ENCODE peak calls at places on chromosomes 5 and 9, in nine cellular contexts. One of them, this sample, is unnamed.

GRCh38 chr5:139690385-139691274 is 42.5 kb downstream of the CXXC5 start:
- ATAC-seq in upper lobe of right lung: no peak
- ATAC-seq in left lung: peak; percentile 5
- ATAC-seq in upper lobe of left lung: peak; percentile 2
- ATAC-seq in PC-3: peak; percentile 27
- ATAC-seq in heart right ventricle: peak; percentile 1
- ATAC-seq in right lobe of liver: no peak
- ATAC-seq in heart left ventricle: peak; percentile 40
- ATAC-seq in right cardiac atrium: peak; percentile 46
- ATAC-seq in this sample: peak; percentile 14

GRCh38 chr5:91329273-91329672 is 53.8 kb downstream of the ARRDC3 start:
- ATAC-seq in upper lobe of right lung: no peak
- ATAC-seq in left lung: no peak
- ATAC-seq in upper lobe of left lung: no peak
- ATAC-seq in PC-3: no peak
- ATAC-seq in heart right ventricle: no peak
- ATAC-seq in right lobe of liver: no peak
- ATAC-seq in heart left ventricle: no peak
- ATAC-seq in right cardiac atrium: no peak
- ATAC-seq in this sample: no peak

GRCh38 chr9:115517335-115518075 is 399.5 kb upstream of the TNC start:
- ATAC-seq in upper lobe of right lung: no peak
- ATAC-seq in left lung: no peak
- ATAC-seq in upper lobe of left lung: no peak
- ATAC-seq in PC-3: no peak
- ATAC-seq in heart right ventricle: no peak
- ATAC-seq in right lobe of liver: no peak
- ATAC-seq in heart left ventricle: no peak
- ATAC-seq in right cardiac atrium: no peak
- ATAC-seq in this sample: no peak

GRCh38 chr5:61866930-61867329 is 439.1 kb upstream of the KIF2A start:
- ATAC-seq in upper lobe of right lung: peak; percentile 19
- ATAC-seq in left lung: peak; percentile 44
- ATAC-seq in upper lobe of left lung: peak; percentile 84
- ATAC-seq in PC-3: peak; percentile 31
- ATAC-seq in heart right ventricle: no peak
- ATAC-seq in right lobe of liver: no peak
- ATAC-seq in heart left ventricle: no peak
- ATAC-seq in right cardiac atrium: no peak
- ATAC-seq in this sample: no peak

GRCh38 chr5:168291281-168291960 is at the start of gene WWC1:
- ATAC-seq in upper lobe of right lung: peak; percentile 92
- ATAC-seq in left lung: peak; percentile 81
- ATAC-seq in upper lobe of left lung: peak; percentile 71
- ATAC-seq in PC-3: peak; percentile 68
- ATAC-seq in heart right ventricle: peak; percentile 50
- ATAC-seq in right lobe of liver: peak; percentile 86
- ATAC-seq in heart left ventricle: peak; percentile 18
- ATAC-seq in right cardiac atrium: peak; percentile 78
- ATAC-seq in this sample: peak; percentile 29

GRCh38 chr9:134024828-134025605 is at the start of gene BRD3OS:
- ATAC-seq in upper lobe of right lung: peak; percentile 99
- ATAC-seq in left lung: peak; percentile 97
- ATAC-seq in upper lobe of left lung: peak; percentile 98
- ATAC-seq in PC-3: peak; percentile 86
- ATAC-seq in heart right ventricle: peak; percentile 96
- ATAC-seq in right lobe of liver: peak; percentile 95
- ATAC-seq in heart left ventricle: peak; percentile 98
- ATAC-seq in right cardiac atrium: peak; percentile 96
- ATAC-seq in this sample: peak; percentile 92

GRCh38 chr5:154146409-154146808 is 44.1 kb upstream of the GALNT10 start:
- ATAC-seq in upper lobe of right lung: no peak
- ATAC-seq in left lung: no peak
- ATAC-seq in upper lobe of left lung: no peak
- ATAC-seq in PC-3: no peak
- ATAC-seq in heart right ventricle: peak; percentile 88
- ATAC-seq in right lobe of liver: no peak
- ATAC-seq in heart left ventricle: peak; percentile 91
- ATAC-seq in right cardiac atrium: peak; percentile 86
- ATAC-seq in this sample: no peak

GRCh38 chr9:20030671-20031070 is 241.8 kb upstream of the SLC24A2 start:
- ATAC-seq in upper lobe of right lung: no peak
- ATAC-seq in left lung: no peak
- ATAC-seq in upper lobe of left lung: no peak
- ATAC-seq in PC-3: no peak
- ATAC-seq in heart right ventricle: no peak
- ATAC-seq in right lobe of liver: no peak
- ATAC-seq in heart left ventricle: no peak
- ATAC-seq in right cardiac atrium: no peak
- ATAC-seq in this sample: no peak

GRCh38 chr9:84697494-84698114 is 28.1 kb downstream of the NTRK2 start:
- ATAC-seq in upper lobe of right lung: peak; percentile 92
- ATAC-seq in left lung: peak; percentile 97
- ATAC-seq in upper lobe of left lung: peak; percentile 83
- ATAC-seq in PC-3: no peak
- ATAC-seq in heart right ventricle: peak; percentile 74
- ATAC-seq in right lobe of liver: peak; percentile 67
- ATAC-seq in heart left ventricle: peak; percentile 86
- ATAC-seq in right cardiac atrium: peak; percentile 80
- ATAC-seq in this sample: peak; percentile 67

GRCh38 chr9:109320734-109321448 is at the start of gene EPB41L4B:
- ATAC-seq in upper lobe of right lung: peak; percentile 91
- ATAC-seq in left lung: peak; percentile 88
- ATAC-seq in upper lobe of left lung: peak; percentile 86
- ATAC-seq in PC-3: peak; percentile 45
- ATAC-seq in heart right ventricle: peak; percentile 92
- ATAC-seq in right lobe of liver: peak; percentile 86
- ATAC-seq in heart left ventricle: peak; percentile 87
- ATAC-seq in right cardiac atrium: peak; percentile 81
- ATAC-seq in this sample: peak; percentile 91

GRCh38 chr5:97838214-97838613 is 655.2 kb upstream of the RIOK2 start:
- ATAC-seq in upper lobe of right lung: no peak
- ATAC-seq in left lung: peak; percentile 56
- ATAC-seq in upper lobe of left lung: peak; percentile 86
- ATAC-seq in PC-3: peak; percentile 81
- ATAC-seq in heart right ventricle: peak; percentile 50
- ATAC-seq in right lobe of liver: no peak
- ATAC-seq in heart left ventricle: peak; percentile 92
- ATAC-seq in right cardiac atrium: peak; percentile 79
- ATAC-seq in this sample: peak; percentile 63

GRCh38 chr5:109653840-109654239 is 35.9 kb upstream of the MAN2A1 start:
- ATAC-seq in upper lobe of right lung: no peak
- ATAC-seq in left lung: no peak
- ATAC-seq in upper lobe of left lung: no peak
- ATAC-seq in PC-3: no peak
- ATAC-seq in heart right ventricle: no peak
- ATAC-seq in right lobe of liver: peak; percentile 37
- ATAC-seq in heart left ventricle: no peak
- ATAC-seq in right cardiac atrium: no peak
- ATAC-seq in this sample: no peak

GRCh38 chr5:84086517-84086916 is 298.2 kb downstream of the EDIL3 start:
- ATAC-seq in upper lobe of right lung: no peak
- ATAC-seq in left lung: no peak
- ATAC-seq in upper lobe of left lung: no peak
- ATAC-seq in PC-3: peak; percentile 18
- ATAC-seq in heart right ventricle: no peak
- ATAC-seq in right lobe of liver: no peak
- ATAC-seq in heart left ventricle: no peak
- ATAC-seq in right cardiac atrium: no peak
- ATAC-seq in this sample: no peak

GRCh38 chr9:83628540-83628939 is 5.6 kb downstream of the IDNK start:
- ATAC-seq in upper lobe of right lung: no peak
- ATAC-seq in left lung: no peak
- ATAC-seq in upper lobe of left lung: no peak
- ATAC-seq in PC-3: no peak
- ATAC-seq in heart right ventricle: no peak
- ATAC-seq in right lobe of liver: no peak
- ATAC-seq in heart left ventricle: no peak
- ATAC-seq in right cardiac atrium: no peak
- ATAC-seq in this sample: no peak

GRCh38 chr9:88952976-88953375 is 38.3 kb upstream of the S1PR3 start:
- ATAC-seq in upper lobe of right lung: no peak
- ATAC-seq in left lung: no peak
- ATAC-seq in upper lobe of left lung: peak; percentile 19
- ATAC-seq in PC-3: no peak
- ATAC-seq in heart right ventricle: no peak
- ATAC-seq in right lobe of liver: no peak
- ATAC-seq in heart left ventricle: no peak
- ATAC-seq in right cardiac atrium: no peak
- ATAC-seq in this sample: no peak

GRCh38 chr9:92402359-92402758 is 2.0 kb downstream of the OGN start:
- ATAC-seq in upper lobe of right lung: no peak
- ATAC-seq in left lung: no peak
- ATAC-seq in upper lobe of left lung: no peak
- ATAC-seq in PC-3: no peak
- ATAC-seq in heart right ventricle: no peak
- ATAC-seq in right lobe of liver: no peak
- ATAC-seq in heart left ventricle: no peak
- ATAC-seq in right cardiac atrium: no peak
- ATAC-seq in this sample: no peak

GRCh38 chr9:126564128-126564527 is 49.6 kb upstream of the LMX1B start:
- ATAC-seq in upper lobe of right lung: peak; percentile 32
- ATAC-seq in left lung: no peak
- ATAC-seq in upper lobe of left lung: no peak
- ATAC-seq in PC-3: no peak
- ATAC-seq in heart right ventricle: peak; percentile 55
- ATAC-seq in right lobe of liver: no peak
- ATAC-seq in heart left ventricle: peak; percentile 24
- ATAC-seq in right cardiac atrium: peak; percentile 29
- ATAC-seq in this sample: no peak

GRCh38 chr9:68416891-68417570 is 60.6 kb downstream of the PGM5 start:
- ATAC-seq in upper lobe of right lung: peak; percentile 49
- ATAC-seq in left lung: no peak
- ATAC-seq in upper lobe of left lung: no peak
- ATAC-seq in PC-3: no peak
- ATAC-seq in heart right ventricle: no peak
- ATAC-seq in right lobe of liver: no peak
- ATAC-seq in heart left ventricle: no peak
- ATAC-seq in right cardiac atrium: no peak
- ATAC-seq in this sample: no peak

GRCh38 chr5:143201589-143201988 is 201.9 kb downstream of the NR3C1 start:
- ATAC-seq in upper lobe of right lung: no peak
- ATAC-seq in left lung: no peak
- ATAC-seq in upper lobe of left lung: no peak
- ATAC-seq in PC-3: no peak
- ATAC-seq in heart right ventricle: no peak
- ATAC-seq in right lobe of liver: peak; percentile 75
- ATAC-seq in heart left ventricle: no peak
- ATAC-seq in right cardiac atrium: no peak
- ATAC-seq in this sample: no peak

GRCh38 chr5:119290161-119290569 is 65.7 kb upstream of the TNFAIP8 start:
- ATAC-seq in upper lobe of right lung: peak; percentile 80
- ATAC-seq in left lung: peak; percentile 81
- ATAC-seq in upper lobe of left lung: peak; percentile 66
- ATAC-seq in PC-3: no peak
- ATAC-seq in heart right ventricle: no peak
- ATAC-seq in right lobe of liver: peak; percentile 18
- ATAC-seq in heart left ventricle: no peak
- ATAC-seq in right cardiac atrium: no peak
- ATAC-seq in this sample: peak; percentile 16

GRCh38 chr9:121700165-121700830 is 48.9 kb downstream of the DAB2IP start:
- ATAC-seq in upper lobe of right lung: peak; percentile 91
- ATAC-seq in left lung: peak; percentile 93
- ATAC-seq in upper lobe of left lung: peak; percentile 61
- ATAC-seq in PC-3: peak; percentile 73
- ATAC-seq in heart right ventricle: peak; percentile 79
- ATAC-seq in right lobe of liver: peak; percentile 52
- ATAC-seq in heart left ventricle: peak; percentile 78
- ATAC-seq in right cardiac atrium: peak; percentile 44
- ATAC-seq in this sample: peak; percentile 48
- H3K4me3 ChIP-seq in upper lobe of right lung: peak overlapping the region; percentile 50
- H3K4me3 ChIP-seq in left lung: peak overlapping the region; percentile 55
- H3K4me3 ChIP-seq in upper lobe of left lung: peak overlapping the region; percentile 67
- H3K4me3 ChIP-seq in PC-3: peak overlapping the region; percentile 77
- H3K4me3 ChIP-seq in heart right ventricle: peak overlapping the region; percentile 63
- H3K4me3 ChIP-seq in right lobe of liver: no peak overlapping the region
- H3K4me3 ChIP-seq in heart left ventricle: peak overlapping the region; percentile 70
- H3K4me3 ChIP-seq in right cardiac atrium: peak overlapping the region; percentile 72
- H3K4me3 ChIP-seq in this sample: peak overlapping the region; percentile 68

GRCh38 chr5:72556351-72557146 is 49.3 kb upstream of the ZNF366 start:
- ATAC-seq in upper lobe of right lung: peak; percentile 93
- ATAC-seq in left lung: peak; percentile 86
- ATAC-seq in upper lobe of left lung: peak; percentile 93
- ATAC-seq in PC-3: peak; percentile 81
- ATAC-seq in heart right ventricle: peak; percentile 85
- ATAC-seq in right lobe of liver: peak; percentile 80
- ATAC-seq in heart left ventricle: peak; percentile 80
- ATAC-seq in right cardiac atrium: peak; percentile 95
- ATAC-seq in this sample: peak; percentile 83
- H3K4me3 ChIP-seq in upper lobe of right lung: peak overlapping the region; percentile 51
- H3K4me3 ChIP-seq in left lung: peak overlapping the region; percentile 36
- H3K4me3 ChIP-seq in upper lobe of left lung: peak overlapping the region; percentile 46
- H3K4me3 ChIP-seq in PC-3: peak overlapping the region; percentile 50
- H3K4me3 ChIP-seq in heart right ventricle: peak overlapping the region; percentile 50
- H3K4me3 ChIP-seq in right lobe of liver: peak overlapping the region; percentile 34
- H3K4me3 ChIP-seq in heart left ventricle: peak overlapping the region; percentile 57
- H3K4me3 ChIP-seq in right cardiac atrium: peak overlapping the region; percentile 46
- H3K4me3 ChIP-seq in this sample: peak overlapping the region; percentile 48

GRCh38 chr9:33782395-33783152 is 12.8 kb upstream of the PRSS3 start:
- ATAC-seq in upper lobe of right lung: peak; percentile 37
- ATAC-seq in left lung: peak; percentile 67
- ATAC-seq in upper lobe of left lung: no peak
- ATAC-seq in PC-3: peak; percentile 25
- ATAC-seq in heart right ventricle: no peak
- ATAC-seq in right lobe of liver: no peak
- ATAC-seq in heart left ventricle: no peak
- ATAC-seq in right cardiac atrium: no peak
- ATAC-seq in this sample: no peak
- H3K4me3 ChIP-seq in upper lobe of right lung: no peak overlapping the region
- H3K4me3 ChIP-seq in left lung: no peak overlapping the region
- H3K4me3 ChIP-seq in upper lobe of left lung: no peak overlapping the region
- H3K4me3 ChIP-seq in PC-3: no peak overlapping the region
- H3K4me3 ChIP-seq in heart right ventricle: no peak overlapping the region
- H3K4me3 ChIP-seq in right lobe of liver: no peak overlapping the region
- H3K4me3 ChIP-seq in heart left ventricle: no peak overlapping the region
- H3K4me3 ChIP-seq in right cardiac atrium: no peak overlapping the region
- H3K4me3 ChIP-seq in this sample: no peak overlapping the region

DNA sequence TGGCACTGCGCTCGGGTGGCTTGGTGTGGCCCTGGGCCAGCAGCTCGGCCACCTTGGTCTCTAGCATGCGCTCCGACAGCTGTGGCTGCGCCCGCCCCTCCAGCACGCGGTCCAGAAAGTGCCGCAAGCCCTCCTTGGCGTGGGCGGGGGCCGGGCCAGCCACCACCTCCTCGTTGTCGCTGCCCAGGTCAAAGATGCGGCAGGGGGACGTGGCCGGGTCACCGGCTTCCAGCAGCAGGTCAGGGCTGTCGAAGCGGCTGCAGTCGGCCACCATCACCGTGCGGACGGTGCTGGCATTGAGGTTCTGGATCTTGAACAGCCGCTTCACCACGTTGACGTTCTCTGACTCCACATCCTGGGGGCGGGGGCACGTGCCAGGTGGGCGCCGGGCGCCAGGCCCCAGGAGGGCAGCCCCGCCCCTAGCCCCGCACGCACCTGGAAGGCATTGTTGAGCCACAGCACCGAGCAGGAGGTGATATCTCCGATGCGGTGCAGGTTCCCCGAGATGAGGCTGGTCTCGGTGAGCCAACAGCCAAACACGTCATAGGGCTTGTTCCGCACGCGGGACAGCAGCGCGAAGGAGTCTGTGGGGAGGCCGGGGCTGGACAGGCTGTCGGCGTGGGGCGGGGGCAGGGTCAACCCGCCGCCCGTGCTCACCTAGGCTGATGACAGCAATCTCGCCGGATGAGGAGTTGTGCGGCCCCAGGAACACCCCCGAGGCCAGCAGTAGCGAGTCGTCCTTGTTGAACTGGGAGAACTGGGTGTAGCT is 2.2 kb downstream of the FBXW5 start:
- ATAC-seq in upper lobe of right lung: no peak
- ATAC-seq in left lung: no peak
- ATAC-seq in upper lobe of left lung: no peak
- ATAC-seq in PC-3: no peak
- ATAC-seq in heart right ventricle: no peak
- ATAC-seq in right lobe of liver: no peak
- ATAC-seq in heart left ventricle: no peak
- ATAC-seq in right cardiac atrium: no peak
- ATAC-seq in this sample: no peak
- H3K4me3 ChIP-seq in upper lobe of right lung: no peak overlapping the region
- H3K4me3 ChIP-seq in left lung: peak overlapping the region; percentile 98
- H3K4me3 ChIP-seq in upper lobe of left lung: peak overlapping the region; percentile 98
- H3K4me3 ChIP-seq in PC-3: no peak overlapping the region
- H3K4me3 ChIP-seq in heart right ventricle: peak overlapping the region; percentile 86
- H3K4me3 ChIP-seq in right lobe of liver: no peak overlapping the region
- H3K4me3 ChIP-seq in heart left ventricle: no peak overlapping the region
- H3K4me3 ChIP-seq in right cardiac atrium: no peak overlapping the region
- H3K4me3 ChIP-seq in this sample: peak overlapping the region; percentile 96

This sample was measured in gastroesophageal sphincter.